ENCODE peak calls at places on chromosomes 16 and 17, in four cellular contexts. B is BE2C, M is GDM1, Y is HS-27A. D is an unnamed sample.

GRCh38 chr16:7324306-7324705 is 8.3 kb upstream of the RBFOX1 start:
- DNase-seq in B (no peak), Y (no peak), M (no peak), D (no peak)

GRCh38 chr16:84806256-84806889 is 13.4 kb upstream of the CRISPLD2 start:
- DNase-seq in Y (peak), B (peak), M (no peak), D (no peak)

GRCh38 chr17:8628172-8628571 is 2.4 kb downstream of the MYH10 start:
- DNase-seq in B (no peak), M (no peak), Y (no peak), D (no peak)

GRCh38 chr16:86403541-86404163 is 106.7 kb upstream of the FOXF1 start:
- DNase-seq in B (no peak), M (no peak), Y (no peak), D (no peak)

GRCh38 chr16:71673190-71673956 is 47.4 kb downstream of the MARVELD3 start:
- DNase-seq in Y (no peak), M (no peak), B (no peak), D (no peak)

GRCh38 chr17:47882247-47882646 is 13.8 kb upstream of the SP2 start:
- DNase-seq in B (no peak), M (no peak), Y (no peak), D (no peak)

GRCh38 chr17:59783221-59784016 is 76.0 kb downstream of the VMP1 start:
- DNase-seq in Y (peak), M (no peak), B (peak), D (peak)

GRCh38 chr17:41651625-41652460 is 27.5 kb upstream of the KRT17 start:
- DNase-seq in Y (no peak), B (no peak), M (no peak), D (no peak)

GRCh38 chr16:55703003-55704001 is 47.5 kb downstream of the SLC6A2 start:
- DNase-seq in B (no peak), Y (no peak), M (no peak), D (peak)

GRCh38 chr16:52906271-52906670 is 146.4 kb downstream of the CHD9NB start:
- DNase-seq in B (no peak), Y (no peak), M (no peak), D (no peak)

GRCh38 chr16:87499189-87499486 is 6.3 kb upstream of the ZCCHC14 start:
- DNase-seq in Y (peak), M (no peak), B (no peak), D (no peak)

GRCh38 chr17:18038149-18038850 is 668 bp downstream of the ATPAF2 start:
- DNase-seq in Y (no peak), M (no peak), B (no peak), D (peak)

GRCh38 chr16:11283820-11284248 is 2.7 kb upstream of the PRM1 start:
- DNase-seq in B (no peak), M (no peak), Y (no peak), D (no peak)

GRCh38 chr17:67477687-67478086 is 100.6 kb downstream of the PITPNC1 start:
- DNase-seq in B (no peak), Y (no peak), M (no peak), D (no peak)

GRCh38 chr16:31460582-31461002 is 1.3 kb downstream of the ARMC5 start:
- DNase-seq in M (no peak), Y (no peak), B (no peak), D (peak)

GRCh38 chr17:69581061-69581955 is 166.8 kb downstream of the MAP2K6 start:
- DNase-seq in Y (no peak), M (peak), B (no peak), D (no peak)

GRCh38 chr17:73091770-73092517 is 544 bp downstream of the SLC39A11 start:
- DNase-seq in M (no peak), B (peak), Y (no peak), D (no peak)

GRCh38 chr16:31333686-31334649 is 21.0 kb upstream of the ITGAX start:
- DNase-seq in Y (no peak), B (no peak), M (peak), D (peak)

GRCh38 chr16:69223882-69224281 is 36.9 kb downstream of the SNTB2 start:
- DNase-seq in M (no peak), Y (no peak), B (no peak), D (no peak)

GRCh38 chr17:17154556-17154955 is 51.6 kb downstream of the PLD6 start:
- DNase-seq in B (no peak), Y (no peak), M (no peak), D (peak)

GRCh38 chr16:13120557-13120956 is 219.2 kb downstream of the SHISA9 start:
- DNase-seq in M (no peak), B (no peak), Y (no peak), D (no peak)

GRCh38 chr17:44115585-44116415 is 7.6 kb downstream of the HDAC5 start:
- DNase-seq in B (peak), Y (no peak), M (no peak), D (no peak)

GRCh38 chr16:85924675-85925074 is 25.7 kb downstream of the IRF8 start:
- DNase-seq in B (no peak), Y (no peak), M (no peak), D (no peak)

GRCh38 chr16:72172105-72173034 is at the start of gene PMFBP1:
- DNase-seq in M (no peak), B (no peak), Y (no peak), D (no peak)

GRCh38 chr17:40337351-40337750 is 27.2 kb downstream of the GJD3 start:
- DNase-seq in Y (no peak), B (no peak), M (no peak), D (no peak)

GRCh38 chr17:77470800-77471733 is 330.3 kb downstream of the SEC14L1 start:
- DNase-seq in Y (no peak), M (no peak), B (peak), D (no peak)

GRCh38 chr17:56761387-56761786 is 72.3 kb downstream of the C17orf67 start:
- DNase-seq in M (no peak), Y (no peak), B (no peak), D (no peak)

GRCh38 chr17:7383742-7384488 is 3.0 kb downstream of the TNK1 start:
- DNase-seq in B (peak), Y (no peak), M (no peak), D (peak)

GRCh38 chr17:59837362-59838195 is 55.2 kb downstream of the TUBD1 start:
- DNase-seq in B (peak), Y (peak), M (peak), D (peak)

GRCh38 chr17:77306048-77306789 is 165.4 kb downstream of the SEC14L1 start:
- DNase-seq in Y (no peak), M (no peak), B (no peak), D (no peak)

GRCh38 chr17:56424543-56425044 is 168.9 kb upstream of the NOG start:
- DNase-seq in M (no peak), Y (no peak), B (no peak), D (no peak)

GRCh38 chr17:5793899-5794298 is 209.6 kb upstream of the NLRP1 start:
- DNase-seq in B (no peak), Y (no peak), M (no peak), D (no peak)

GRCh38 chr16:1283296-1283695 is 26.1 kb upstream of the UBE2I start:
- DNase-seq in M (no peak), B (peak), Y (no peak), D (no peak)

GRCh38 chr17:65370669-65371126 is 190.8 kb downstream of the AXIN2 start:
- DNase-seq in B (no peak), M (no peak), Y (no peak), D (no peak)

GRCh38 chr17:81457917-81458555 is 54.6 kb downstream of the ACTG1 start:
- DNase-seq in M (no peak), B (no peak), Y (no peak), D (no peak)

GRCh38 chr17:29674270-29674669 is 51.6 kb upstream of the CORO6 start:
- DNase-seq in B (no peak), M (peak), Y (no peak), D (no peak)

GRCh38 chr17:36610472-36610871 is 9.1 kb downstream of the MRM1 start:
- DNase-seq in Y (no peak), B (no peak), M (no peak), D (no peak)

GRCh38 chr16:77452243-77452642 is 17.4 kb upstream of the ADAMTS18 start:
- DNase-seq in Y (no peak), M (no peak), B (no peak), D (no peak)

D was measured in G401.